ENCODE peak calls at places on chromosomes 1 and 21, in seven cellular contexts. One of them, this sample, is unnamed.

GRCh38 chr1:154352581-154353459 is 27.5 kb downstream of the ATP8B2 start:
- DNase-seq in amygdala: no peak
- DNase-seq in NCI-H2107: no peak
- DNase-seq in stimulated activated CD4-positive, alpha-beta T cell treated with anti-CD3 and anti-CD28 coated beads, Interleukin-1b, Interleukin-23, amount 100 ng/mL, for 1 hour: no peak
- DNase-seq in Right ventricle myocardium superior: peak
- DNase-seq in M059J: peak
- DNase-seq in AG20443: peak
- DNase-seq in this sample: peak

GRCh38 chr1:22115281-22115680 is 27.6 kb downstream of the WNT4 start:
- DNase-seq in amygdala: no peak
- DNase-seq in NCI-H2107: no peak
- DNase-seq in stimulated activated CD4-positive, alpha-beta T cell treated with anti-CD3 and anti-CD28 coated beads, Interleukin-1b, Interleukin-23, amount 100 ng/mL, for 1 hour: no peak
- DNase-seq in Right ventricle myocardium superior: no peak
- DNase-seq in M059J: no peak
- DNase-seq in AG20443: no peak
- DNase-seq in this sample: no peak

GRCh38 chr1:165542015-165542631 is 1.7 kb upstream of the LRRC52 start:
- DNase-seq in amygdala: no peak
- DNase-seq in NCI-H2107: no peak
- DNase-seq in stimulated activated CD4-positive, alpha-beta T cell treated with anti-CD3 and anti-CD28 coated beads, Interleukin-1b, Interleukin-23, amount 100 ng/mL, for 1 hour: no peak
- DNase-seq in Right ventricle myocardium superior: no peak
- DNase-seq in M059J: no peak
- DNase-seq in AG20443: no peak
- DNase-seq in this sample: no peak

GRCh38 chr1:174911626-174912025 is 88.1 kb upstream of the CACYBP start:
- DNase-seq in amygdala: no peak
- DNase-seq in NCI-H2107: no peak
- DNase-seq in stimulated activated CD4-positive, alpha-beta T cell treated with anti-CD3 and anti-CD28 coated beads, Interleukin-1b, Interleukin-23, amount 100 ng/mL, for 1 hour: no peak
- DNase-seq in Right ventricle myocardium superior: no peak
- DNase-seq in M059J: no peak
- DNase-seq in AG20443: no peak
- DNase-seq in this sample: no peak

GRCh38 chr1:177780096-177780700 is 189.7 kb downstream of the SEC16B start:
- DNase-seq in amygdala: no peak
- DNase-seq in NCI-H2107: peak
- DNase-seq in stimulated activated CD4-positive, alpha-beta T cell treated with anti-CD3 and anti-CD28 coated beads, Interleukin-1b, Interleukin-23, amount 100 ng/mL, for 1 hour: no peak
- DNase-seq in Right ventricle myocardium superior: no peak
- DNase-seq in M059J: peak
- DNase-seq in AG20443: peak
- DNase-seq in this sample: peak

GRCh38 chr1:3662080-3662671 is 9.9 kb downstream of the TP73 start:
- DNase-seq in amygdala: no peak
- DNase-seq in NCI-H2107: no peak
- DNase-seq in stimulated activated CD4-positive, alpha-beta T cell treated with anti-CD3 and anti-CD28 coated beads, Interleukin-1b, Interleukin-23, amount 100 ng/mL, for 1 hour: no peak
- DNase-seq in Right ventricle myocardium superior: peak
- DNase-seq in M059J: no peak
- DNase-seq in AG20443: no peak
- DNase-seq in this sample: no peak

GRCh38 chr1:81509619-81510018 is 291.1 kb upstream of the ADGRL2 start:
- DNase-seq in amygdala: no peak
- DNase-seq in NCI-H2107: no peak
- DNase-seq in stimulated activated CD4-positive, alpha-beta T cell treated with anti-CD3 and anti-CD28 coated beads, Interleukin-1b, Interleukin-23, amount 100 ng/mL, for 1 hour: no peak
- DNase-seq in Right ventricle myocardium superior: no peak
- DNase-seq in M059J: no peak
- DNase-seq in AG20443: no peak
- DNase-seq in this sample: no peak

GRCh38 chr1:20640183-20640597 is 6.9 kb downstream of the PINK1 start:
- DNase-seq in amygdala: no peak
- DNase-seq in NCI-H2107: no peak
- DNase-seq in stimulated activated CD4-positive, alpha-beta T cell treated with anti-CD3 and anti-CD28 coated beads, Interleukin-1b, Interleukin-23, amount 100 ng/mL, for 1 hour: peak
- DNase-seq in Right ventricle myocardium superior: no peak
- DNase-seq in M059J: peak
- DNase-seq in AG20443: peak
- DNase-seq in this sample: peak

GRCh38 chr1:5993553-5994510 is 1.6 kb upstream of the NPHP4 start:
- DNase-seq in amygdala: no peak
- DNase-seq in NCI-H2107: no peak
- DNase-seq in stimulated activated CD4-positive, alpha-beta T cell treated with anti-CD3 and anti-CD28 coated beads, Interleukin-1b, Interleukin-23, amount 100 ng/mL, for 1 hour: no peak
- DNase-seq in Right ventricle myocardium superior: peak
- DNase-seq in M059J: peak
- DNase-seq in AG20443: no peak
- DNase-seq in this sample: no peak

GRCh38 chr1:27525296-27526271 is 35.6 kb upstream of the WASF2 start:
- DNase-seq in amygdala: no peak
- DNase-seq in NCI-H2107: no peak
- DNase-seq in stimulated activated CD4-positive, alpha-beta T cell treated with anti-CD3 and anti-CD28 coated beads, Interleukin-1b, Interleukin-23, amount 100 ng/mL, for 1 hour: no peak
- DNase-seq in Right ventricle myocardium superior: peak
- DNase-seq in M059J: no peak
- DNase-seq in AG20443: no peak
- DNase-seq in this sample: peak

GRCh38 chr21:28256420-28256831 is 736.3 kb downstream of the LTN1 start:
- DNase-seq in amygdala: no peak
- DNase-seq in NCI-H2107: no peak
- DNase-seq in stimulated activated CD4-positive, alpha-beta T cell treated with anti-CD3 and anti-CD28 coated beads, Interleukin-1b, Interleukin-23, amount 100 ng/mL, for 1 hour: no peak
- DNase-seq in Right ventricle myocardium superior: no peak
- DNase-seq in M059J: peak
- DNase-seq in AG20443: no peak
- DNase-seq in this sample: no peak

GRCh38 chr1:151368000-151368744 is 4.3 kb downstream of the SELENBP1 start:
- DNase-seq in amygdala: no peak
- DNase-seq in NCI-H2107: no peak
- DNase-seq in stimulated activated CD4-positive, alpha-beta T cell treated with anti-CD3 and anti-CD28 coated beads, Interleukin-1b, Interleukin-23, amount 100 ng/mL, for 1 hour: no peak
- DNase-seq in Right ventricle myocardium superior: peak
- DNase-seq in M059J: no peak
- DNase-seq in AG20443: no peak
- DNase-seq in this sample: no peak

GRCh38 chr1:155030243-155030795 is 3.3 kb downstream of the DCST2 start:
- DNase-seq in amygdala: no peak
- DNase-seq in NCI-H2107: no peak
- DNase-seq in stimulated activated CD4-positive, alpha-beta T cell treated with anti-CD3 and anti-CD28 coated beads, Interleukin-1b, Interleukin-23, amount 100 ng/mL, for 1 hour: no peak
- DNase-seq in Right ventricle myocardium superior: no peak
- DNase-seq in M059J: no peak
- DNase-seq in AG20443: no peak
- DNase-seq in this sample: no peak

GRCh38 chr1:201877877-201878339 is 10.8 kb upstream of the SHISA4 start:
- DNase-seq in amygdala: no peak
- DNase-seq in NCI-H2107: no peak
- DNase-seq in stimulated activated CD4-positive, alpha-beta T cell treated with anti-CD3 and anti-CD28 coated beads, Interleukin-1b, Interleukin-23, amount 100 ng/mL, for 1 hour: no peak
- DNase-seq in Right ventricle myocardium superior: no peak
- DNase-seq in M059J: peak
- DNase-seq in AG20443: peak
- DNase-seq in this sample: no peak

GRCh38 chr1:62011007-62011406 is 183.6 kb upstream of the L1TD1 start:
- DNase-seq in amygdala: no peak
- DNase-seq in NCI-H2107: no peak
- DNase-seq in stimulated activated CD4-positive, alpha-beta T cell treated with anti-CD3 and anti-CD28 coated beads, Interleukin-1b, Interleukin-23, amount 100 ng/mL, for 1 hour: no peak
- DNase-seq in Right ventricle myocardium superior: no peak
- DNase-seq in M059J: no peak
- DNase-seq in AG20443: no peak
- DNase-seq in this sample: no peak

GRCh38 chr1:109792056-109792831 is 28.5 kb upstream of the EPS8L3 start:
- DNase-seq in amygdala: no peak
- DNase-seq in NCI-H2107: peak
- DNase-seq in stimulated activated CD4-positive, alpha-beta T cell treated with anti-CD3 and anti-CD28 coated beads, Interleukin-1b, Interleukin-23, amount 100 ng/mL, for 1 hour: no peak
- DNase-seq in Right ventricle myocardium superior: peak
- DNase-seq in M059J: peak
- DNase-seq in AG20443: peak
- DNase-seq in this sample: peak

GRCh38 chr1:107057197-107058133 is 991 bp downstream of the PRMT6 start:
- DNase-seq in amygdala: peak
- DNase-seq in NCI-H2107: peak
- DNase-seq in stimulated activated CD4-positive, alpha-beta T cell treated with anti-CD3 and anti-CD28 coated beads, Interleukin-1b, Interleukin-23, amount 100 ng/mL, for 1 hour: no peak
- DNase-seq in Right ventricle myocardium superior: peak
- DNase-seq in M059J: peak
- DNase-seq in AG20443: peak
- DNase-seq in this sample: peak